ENCODE peak calls at places on chromosomes 5 and 9, in five cellular contexts. One of them, this sample, is unnamed.

GRCh38 chr9:12554636-12555035 is 138.5 kb upstream of the TYRP1 start:
- DNase-seq in transverse colon: no peak
- DNase-seq in lower leg skin: no peak
- DNase-seq in H1: no peak
- DNase-seq in HCT116: no peak
- DNase-seq in this sample: no peak

GRCh38 chr9:4362281-4362680 is 62.4 kb upstream of the GLIS3 start:
- DNase-seq in HCT116: no peak
- DNase-seq in H1: no peak
- DNase-seq in transverse colon: no peak
- DNase-seq in lower leg skin: no peak
- DNase-seq in this sample: no peak

GRCh38 chr5:38250752-38251448 is 7.5 kb upstream of the EGFLAM start:
- DNase-seq in lower leg skin: no peak
- DNase-seq in H1: no peak
- DNase-seq in HCT116: no peak
- DNase-seq in transverse colon: no peak
- DNase-seq in this sample: no peak

GRCh38 chr9:76463211-76463610 is 4.2 kb downstream of the GCNT1 start:
- DNase-seq in transverse colon: no peak
- DNase-seq in lower leg skin: no peak
- DNase-seq in H1: no peak
- DNase-seq in HCT116: no peak
- DNase-seq in this sample: no peak

GRCh38 chr5:144187699-144188294 is 17.1 kb downstream of the KCTD16 start:
- DNase-seq in transverse colon: peak
- DNase-seq in lower leg skin: no peak
- DNase-seq in HCT116: no peak
- DNase-seq in H1: no peak
- DNase-seq in this sample: peak

GRCh38 chr5:14270212-14270702 is 127.1 kb downstream of the TRIO start:
- DNase-seq in HCT116: peak
- DNase-seq in transverse colon: no peak
- DNase-seq in H1: no peak
- DNase-seq in lower leg skin: no peak
- DNase-seq in this sample: no peak

GRCh38 chr5:143372187-143372829 is 31.2 kb downstream of the NR3C1 start:
- DNase-seq in lower leg skin: no peak
- DNase-seq in H1: no peak
- DNase-seq in transverse colon: no peak
- DNase-seq in HCT116: no peak
- DNase-seq in this sample: no peak

GRCh38 chr5:150809363-150809762 is 30.8 kb downstream of the SMIM3 start:
- DNase-seq in transverse colon: no peak
- DNase-seq in HCT116: no peak
- DNase-seq in lower leg skin: peak
- DNase-seq in H1: no peak
- DNase-seq in this sample: no peak

GRCh38 chr5:56325039-56325438 is 91.9 kb upstream of the ANKRD55 start:
- DNase-seq in H1: no peak
- DNase-seq in lower leg skin: no peak
- DNase-seq in HCT116: no peak
- DNase-seq in transverse colon: no peak
- DNase-seq in this sample: no peak

GRCh38 chr5:173923236-173924104 is 35.3 kb downstream of the CPEB4 start:
- DNase-seq in lower leg skin: no peak
- DNase-seq in H1: no peak
- DNase-seq in HCT116: no peak
- DNase-seq in transverse colon: no peak
- DNase-seq in this sample: no peak

GRCh38 chr9:6641561-6641960 is 4.0 kb downstream of the GLDC start:
- DNase-seq in lower leg skin: no peak
- DNase-seq in H1: no peak
- DNase-seq in HCT116: no peak
- DNase-seq in transverse colon: no peak
- DNase-seq in this sample: no peak

GRCh38 chr5:149433524-149434131 is 54.5 kb upstream of the IL17B start:
- DNase-seq in H1: no peak
- DNase-seq in transverse colon: no peak
- DNase-seq in lower leg skin: no peak
- DNase-seq in HCT116: no peak
- DNase-seq in this sample: no peak

GRCh38 chr9:96258967-96259366 is 43.0 kb downstream of the HSD17B3 start:
- DNase-seq in lower leg skin: peak
- DNase-seq in transverse colon: no peak
- DNase-seq in H1: no peak
- DNase-seq in HCT116: peak
- DNase-seq in this sample: no peak

GRCh38 chr9:134641173-134641985 is at the start of gene COL5A1:
- DNase-seq in lower leg skin: peak
- DNase-seq in HCT116: no peak
- DNase-seq in H1: peak
- DNase-seq in transverse colon: peak
- DNase-seq in this sample: no peak

GRCh38 chr5:77958642-77959315 is 182.6 kb upstream of the TBCA start:
- DNase-seq in lower leg skin: no peak
- DNase-seq in HCT116: no peak
- DNase-seq in transverse colon: no peak
- DNase-seq in H1: no peak
- DNase-seq in this sample: no peak

GRCh38 chr9:112554516-112554915 is 67.9 kb downstream of the KIAA1958 start:
- DNase-seq in transverse colon: no peak
- DNase-seq in lower leg skin: no peak
- DNase-seq in H1: no peak
- DNase-seq in HCT116: no peak
- DNase-seq in this sample: no peak

GRCh38 chr5:154737667-154738320 is 17.4 kb upstream of the LARP1 start:
- DNase-seq in transverse colon: no peak
- DNase-seq in H1: no peak
- DNase-seq in lower leg skin: no peak
- DNase-seq in HCT116: no peak
- DNase-seq in this sample: no peak

DNA sequence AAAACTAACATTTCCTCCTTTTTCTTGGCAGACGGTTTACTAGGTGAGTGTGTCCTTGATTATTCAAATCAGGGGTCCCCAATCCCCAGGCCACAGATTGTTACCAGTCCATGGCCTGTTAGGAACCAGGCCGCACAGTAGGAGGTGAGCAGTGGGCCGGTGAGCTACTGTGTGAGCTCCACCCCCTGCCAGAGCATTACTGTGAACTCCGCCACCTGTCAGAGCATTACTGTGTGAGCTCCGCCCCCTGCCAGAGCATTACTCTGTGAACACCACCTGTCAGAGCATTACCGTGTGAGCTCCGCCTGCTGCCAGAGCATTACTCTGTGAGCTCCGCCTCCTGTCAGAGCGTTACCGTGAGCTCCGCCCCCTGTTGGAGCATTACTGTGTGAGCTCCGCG is 14.3 kb upstream of the PDCD6 start:
- DNase-seq in lower leg skin: peak
- DNase-seq in transverse colon: no peak
- DNase-seq in H1: no peak
- DNase-seq in HCT116: no peak
- DNase-seq in this sample: no peak
- TF ChIP-seq POLR2A in lower leg skin: no peak
- TF ChIP-seq POLR2A in transverse colon: no peak
- TF ChIP-seq POLR2A in H1: no peak
- TF ChIP-seq POLR2A in HCT116: no peak
- TF ChIP-seq POLR2A in this sample: no peak

DNA sequence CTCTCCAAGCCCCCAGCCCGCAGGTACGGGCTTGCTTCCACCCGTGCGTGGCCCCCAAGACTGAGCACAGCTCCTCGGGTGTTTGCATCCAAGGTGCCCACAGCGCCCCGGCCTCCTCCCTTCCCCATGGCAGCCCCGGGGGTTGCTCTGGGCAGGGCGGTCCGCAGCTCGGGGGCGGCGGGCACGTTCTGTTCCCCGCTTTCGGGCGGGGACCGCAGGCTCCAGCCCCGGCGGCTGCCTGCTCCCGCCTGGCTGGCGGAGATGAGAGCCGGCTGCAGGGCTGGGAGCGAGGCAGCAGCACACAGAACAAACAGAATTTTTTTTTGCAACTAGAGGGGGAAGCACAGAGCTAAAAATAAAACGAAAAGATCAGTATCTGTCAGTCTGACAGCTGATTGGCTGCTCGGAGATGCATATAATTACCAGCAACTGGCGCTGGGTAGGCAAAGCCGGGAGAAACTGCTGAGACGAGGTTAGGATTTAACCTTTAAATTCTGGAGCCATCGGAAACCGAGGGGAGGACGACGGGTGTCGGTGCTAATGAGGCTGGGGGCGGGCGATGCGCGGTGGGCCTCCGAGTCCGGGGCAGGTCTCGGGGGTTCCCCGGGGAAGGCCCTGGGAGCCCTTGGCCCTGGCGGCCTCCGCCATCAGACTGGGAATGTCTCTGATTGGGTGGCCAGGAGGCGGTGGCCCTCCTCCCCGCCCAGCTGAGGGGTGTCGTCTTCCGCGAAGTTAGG is 142.7 kb upstream of the IER5L start:
- DNase-seq in lower leg skin: peak
- DNase-seq in H1: peak
- DNase-seq in transverse colon: peak
- DNase-seq in HCT116: no peak
- DNase-seq in this sample: peak
- TF ChIP-seq POLR2A in lower leg skin: no peak
- TF ChIP-seq POLR2A in H1: no peak
- TF ChIP-seq POLR2A in transverse colon: peak
- TF ChIP-seq POLR2A in HCT116: no peak
- TF ChIP-seq POLR2A in this sample: no peak

GRCh38 chr9:121700165-121700830 is 48.9 kb downstream of the DAB2IP start:
- DNase-seq in HCT116: no peak
- DNase-seq in transverse colon: peak
- DNase-seq in lower leg skin: peak
- DNase-seq in H1: peak
- DNase-seq in this sample: no peak

GRCh38 chr9:121700831-121701419 is 49.5 kb downstream of the DAB2IP start:
- DNase-seq in HCT116: no peak
- DNase-seq in lower leg skin: no peak
- DNase-seq in transverse colon: no peak
- DNase-seq in H1: no peak
- DNase-seq in this sample: no peak

GRCh38 chr9:121698627-121699270 is 47.3 kb downstream of the DAB2IP start:
- DNase-seq in transverse colon: no peak
- DNase-seq in HCT116: no peak
- DNase-seq in H1: peak
- DNase-seq in lower leg skin: no peak
- DNase-seq in this sample: peak

GRCh38 chr9:121701736-121702261 is 50.4 kb downstream of the DAB2IP start:
- DNase-seq in H1: no peak
- DNase-seq in lower leg skin: no peak
- DNase-seq in transverse colon: no peak
- DNase-seq in HCT116: no peak
- DNase-seq in this sample: no peak

GRCh38 chr9:121699271-121700164 is 48.1 kb downstream of the DAB2IP start:
- DNase-seq in H1: peak
- DNase-seq in lower leg skin: peak
- DNase-seq in transverse colon: peak
- DNase-seq in HCT116: no peak
- DNase-seq in this sample: peak
- TF ChIP-seq POLR2A in H1: no peak
- TF ChIP-seq POLR2A in lower leg skin: no peak
- TF ChIP-seq POLR2A in transverse colon: no peak
- TF ChIP-seq POLR2A in HCT116: no peak
- TF ChIP-seq POLR2A in this sample: no peak

DNA sequence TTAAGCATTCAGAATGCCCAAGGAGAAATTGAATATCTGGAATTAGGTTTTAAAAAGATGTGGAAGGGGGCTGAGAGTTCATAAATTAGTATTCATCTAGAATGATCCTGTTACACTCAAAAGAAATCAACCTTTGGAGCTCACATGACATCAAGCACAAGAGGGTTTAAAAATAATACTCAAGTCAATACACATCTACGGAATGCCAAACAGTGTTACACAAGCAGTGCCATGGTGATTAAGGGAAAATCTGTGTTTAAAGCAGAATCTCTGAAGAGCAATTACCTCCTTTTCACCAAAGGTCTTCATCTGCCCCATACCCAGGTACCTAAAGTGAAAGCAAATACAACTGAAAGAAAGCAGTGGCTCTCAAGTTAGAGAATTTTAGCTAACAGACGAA is 261.6 kb downstream of the NFIB start:
- DNase-seq in transverse colon: no peak
- DNase-seq in HCT116: no peak
- DNase-seq in lower leg skin: no peak
- DNase-seq in H1: no peak
- DNase-seq in this sample: no peak
- TF ChIP-seq POLR2A in transverse colon: no peak
- TF ChIP-seq POLR2A in HCT116: no peak
- TF ChIP-seq POLR2A in lower leg skin: no peak
- TF ChIP-seq POLR2A in H1: no peak
- TF ChIP-seq POLR2A in this sample: no peak

DNA sequence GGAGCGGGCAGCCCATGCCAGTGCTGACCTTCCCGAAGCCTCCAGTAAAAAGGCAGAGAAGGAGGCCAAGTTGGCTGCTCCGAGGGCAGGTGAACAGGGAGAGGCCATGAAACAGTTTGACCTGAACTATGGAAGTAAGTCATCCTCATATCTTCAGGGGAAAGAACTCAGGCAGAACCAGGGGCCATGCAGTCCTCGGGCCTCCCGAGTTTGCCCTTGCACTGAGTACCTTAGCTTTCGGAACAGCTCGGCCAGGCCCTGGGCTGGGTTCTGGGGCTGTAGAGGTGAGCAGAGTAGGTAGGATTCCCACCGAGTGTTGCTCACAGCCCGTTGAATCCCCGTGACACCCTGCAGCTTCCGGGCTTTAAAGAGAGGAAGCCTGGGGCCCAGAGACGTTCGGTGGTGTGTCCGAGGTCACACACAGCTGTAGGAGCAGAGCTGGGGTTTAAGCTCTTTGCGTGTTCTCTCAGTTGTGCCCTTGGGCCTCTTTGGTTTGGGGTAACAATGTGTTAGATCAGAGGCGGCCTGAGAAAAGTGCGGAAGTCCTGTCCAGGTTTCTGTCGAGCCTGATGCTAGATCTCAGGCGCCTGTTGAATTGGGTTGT is 24.8 kb upstream of the POMT1 start:
- DNase-seq in lower leg skin: no peak
- DNase-seq in HCT116: no peak
- DNase-seq in transverse colon: no peak
- DNase-seq in H1: no peak
- DNase-seq in this sample: no peak
- TF ChIP-seq POLR2A in lower leg skin: no peak
- TF ChIP-seq POLR2A in HCT116: no peak
- TF ChIP-seq POLR2A in transverse colon: no peak
- TF ChIP-seq POLR2A in H1: no peak
- TF ChIP-seq POLR2A in this sample: no peak

GRCh38 chr9:35760651-35761050 is 6.6 kb upstream of the MSMP start:
- DNase-seq in transverse colon: no peak
- DNase-seq in H1: no peak
- DNase-seq in HCT116: no peak
- DNase-seq in lower leg skin: no peak
- DNase-seq in this sample: no peak
- TF ChIP-seq POLR2A in transverse colon: no peak
- TF ChIP-seq POLR2A in H1: no peak
- TF ChIP-seq POLR2A in HCT116: no peak
- TF ChIP-seq POLR2A in lower leg skin: no peak
- TF ChIP-seq POLR2A in this sample: no peak